ENCODE peak calls at places on chromosomes 5 and 9, in nine cellular contexts. V is epithelial cell of esophagus; J is activated T-helper 9 cell treated with anti-CD3 and anti-CD28 coated beads, Interleukin-2, amount 50 U/mL, for 16 hours; Y is endothelial cell; Z is amniotic epithelial cell; N is dermis microvascular lymphatic vessel endothelial cell; T is Caki2; B is iPS DF 6.9; H is M059J. O is an unnamed sample.

GRCh38 chr9:124520206-124520596 is 13.0 kb upstream of the NR5A1 start:
- DNase-seq in Z (no peak), N (no peak), J (no peak), H (no peak), V (no peak), T (no peak), Y (no peak), B (no peak), O (no peak)

GRCh38 chr9:106077731-106078130 is 383.4 kb downstream of the TMEM38B start:
- DNase-seq in B (no peak), J (no peak), H (no peak), Z (no peak), N (no peak), T (no peak), Y (no peak), V (no peak), O (no peak)

GRCh38 chr5:177545487-177546261 is 8.7 kb downstream of the FAM193B start:
- DNase-seq in N (no peak), H (peak; percentile 34), B (no peak), Z (peak; percentile 90), J (no peak), Y (no peak), T (no peak), V (peak; percentile 76), O (peak; percentile 73)

GRCh38 chr9:95822583-95823431 is 52.7 kb upstream of the ERCC6L2 start:
- DNase-seq in T (peak; percentile 91), Y (no peak), B (no peak), Z (peak; percentile 98), V (peak; percentile 24), J (no peak), H (peak; percentile 99), N (peak; percentile 77), O (peak; percentile 68)

GRCh38 chr5:127536687-127537086 is 19.2 kb downstream of the PRRC1 start:
- DNase-seq in Z (no peak), J (no peak), B (no peak), T (no peak), Y (no peak), V (no peak), H (no peak), N (peak; percentile 9), O (peak; percentile 19)

GRCh38 chr5:76199321-76200318 is 116.4 kb downstream of the SV2C start:
- DNase-seq in J (no peak), H (peak; percentile 3), Y (peak; percentile 26), T (no peak), B (no peak), V (no peak), Z (no peak), N (no peak), O (no peak)

GRCh38 chr9:122110100-122110833 is 17.2 kb upstream of the TTLL11 start:
- DNase-seq in Z (no peak), B (no peak), J (no peak), H (no peak), N (no peak), T (no peak), Y (no peak), V (no peak), O (no peak)

GRCh38 chr9:122936464-122936863 is 4.4 kb upstream of the RABGAP1 start:
- DNase-seq in B (no peak), V (no peak), N (no peak), H (no peak), Z (no peak), T (no peak), J (no peak), Y (no peak), O (no peak)

GRCh38 chr5:169719360-169720314 is 82.6 kb downstream of the DOCK2 start:
- DNase-seq in Y (no peak), J (no peak), T (no peak), H (no peak), V (no peak), N (no peak), B (no peak), Z (no peak), O (no peak)

GRCh38 chr5:157748740-157749461 is 5.4 kb downstream of the LSM11 start:
- DNase-seq in Y (no peak), B (no peak), J (no peak), N (peak; percentile 13), T (no peak), Z (peak; percentile 94), H (peak; percentile 70), V (peak; percentile 70), O (peak; percentile 86)

GRCh38 chr9:2418619-2419018 is 203.0 kb upstream of the VLDLR start:
- DNase-seq in H (peak; percentile 63), B (no peak), N (peak; percentile 6), V (peak; percentile 24), Y (no peak), Z (peak; percentile 91), J (no peak), T (no peak), O (peak; percentile 38)

GRCh38 chr9:109311731-109312130 is 9.1 kb downstream of the EPB41L4B start:
- DNase-seq in T (no peak), Z (no peak), H (no peak), B (no peak), N (no peak), Y (no peak), J (no peak), V (no peak), O (no peak)

GRCh38 chr9:77807846-77808749 is 160.0 kb upstream of the GNA14 start:
- DNase-seq in J (no peak), T (no peak), B (no peak), V (no peak), Y (no peak), Z (no peak), N (peak; percentile 22), H (peak; percentile 28), O (no peak)

GRCh38 chr9:125404733-125405132 is 143.1 kb downstream of the GAPVD1 start:
- DNase-seq in B (no peak), H (no peak), Y (no peak), J (no peak), Z (no peak), N (no peak), T (no peak), V (no peak), O (no peak)

GRCh38 chr5:141605523-141606277 is 13.1 kb downstream of the DIAPH1 start:
- DNase-seq in T (no peak), Y (peak; percentile 36), Z (no peak), B (no peak), V (peak; percentile 24), H (no peak), N (peak; percentile 78), J (peak; percentile 38), O (peak; percentile 31)

GRCh38 chr5:172284275-172284971 is 859 bp upstream of the UBTD2 start:
- DNase-seq in J (no peak), Y (no peak), T (no peak), V (no peak), Z (peak; percentile 23), H (peak; percentile 36), B (no peak), N (peak; percentile 6), O (peak; percentile 62)

GRCh38 chr5:107402881-107403280 is 267.9 kb downstream of the EFNA5 start:
- DNase-seq in Y (no peak), T (no peak), N (no peak), H (no peak), V (no peak), B (no peak), J (no peak), Z (peak; percentile 17), O (no peak)

GRCh38 chr5:120655828-120656435 is 191.8 kb downstream of the PRR16 start:
- DNase-seq in J (no peak), B (peak; percentile 41), N (peak; percentile 4), Z (peak; percentile 38), T (peak; percentile 25), Y (peak; percentile 51), V (peak; percentile 54), H (peak; percentile 58), O (no peak)

GRCh38 chr5:95281211-95281610 is 3.7 kb downstream of the MCTP1 start:
- DNase-seq in H (peak; percentile 55), J (no peak), B (peak; percentile 66), Y (no peak), Z (peak; percentile 16), V (peak; percentile 36), N (no peak), T (no peak), O (peak; percentile 19)

GRCh38 chr5:122078116-122078865 is at the start of gene LOX:
- DNase-seq in T (peak; percentile 83), H (peak; percentile 87), J (no peak), V (peak; percentile 61), B (no peak), Z (peak; percentile 86), Y (peak; percentile 37), N (peak; percentile 73), O (peak; percentile 93)

GRCh38 chr9:79809931-79810330 is 238.2 kb downstream of the TLE4 start:
- DNase-seq in H (peak; percentile 91), Y (no peak), N (peak; percentile 17), Z (peak; percentile 94), T (peak; percentile 70), J (no peak), V (peak; percentile 19), B (no peak), O (peak; percentile 81)

GRCh38 chr5:154776167-154776566 is 21.0 kb downstream of the LARP1 start:
- DNase-seq in B (no peak), T (no peak), N (no peak), Z (peak; percentile 40), V (no peak), Y (no peak), J (no peak), H (no peak), O (no peak)

GRCh38 chr9:88852794-88853193 is 138.5 kb upstream of the S1PR3 start:
- DNase-seq in J (no peak), Y (no peak), T (peak; percentile 55), B (no peak), H (peak; percentile 97), V (peak; percentile 84), Z (peak; percentile 67), N (peak; percentile 92), O (peak; percentile 54)

GRCh38 chr9:97529363-97530076 is 28.1 kb downstream of the TMOD1 start:
- DNase-seq in Y (no peak), V (peak; percentile 49), T (peak; percentile 61), Z (peak; percentile 33), B (no peak), N (no peak), J (no peak), H (peak; percentile 42), O (no peak)

GRCh38 chr5:144004146-144004545 is 166.3 kb downstream of the YIPF5 start:
- DNase-seq in H (peak; percentile 55), T (no peak), V (no peak), Z (peak; percentile 99), N (no peak), Y (no peak), B (no peak), J (no peak), O (no peak)

GRCh38 chr5:149893403-149893931 is 51.1 kb downstream of the PDE6A start:
- DNase-seq in N (no peak), J (no peak), B (no peak), V (peak; percentile 63), H (no peak), Y (no peak), Z (no peak), T (no peak), O (no peak)

GRCh38 chr9:90921104-90921503 is 119.5 kb downstream of the SYK start:
- DNase-seq in H (no peak), T (no peak), Z (peak; percentile 31), Y (no peak), J (no peak), B (no peak), V (peak; percentile 98), N (no peak), O (no peak)

GRCh38 chr9:38233343-38233742 is 159.2 kb upstream of the ALDH1B1 start:
- DNase-seq in T (no peak), N (no peak), H (no peak), V (no peak), B (no peak), Z (no peak), J (no peak), Y (no peak), O (no peak)

GRCh38 chr9:17462869-17463464 is 115.9 kb upstream of the SH3GL2 start:
- DNase-seq in Y (peak; percentile 36), N (peak; percentile 67), J (no peak), T (peak; percentile 33), B (peak; percentile 22), V (peak; percentile 62), Z (peak; percentile 63), H (peak; percentile 62), O (peak; percentile 47)